ENCODE peak calls at places on chromosomes 3 and 15, in four cellular contexts. Z, Y, S and O are unnamed samples.

GRCh38 chr3:14057701-14058100 is 67.0 kb downstream of the CHCHD4 start:
- DNase-seq in Z (no peak), Y (no peak), S (no peak), O (no peak)

GRCh38 chr15:63288778-63289378 is 11.5 kb downstream of the APH1B start:
- DNase-seq in Z (peak), Y (peak), S (no peak), O (no peak)

GRCh38 chr15:39127151-39127815 is 453.6 kb upstream of the THBS1 start:
- DNase-seq in Z (no peak), Y (no peak), S (no peak), O (no peak)

GRCh38 chr3:97736928-97737327 is 27.6 kb upstream of the ARL6 start:
- DNase-seq in Z (no peak), Y (no peak), S (no peak), O (no peak)

GRCh38 chr3:193297421-193297820 is 56.4 kb downstream of the PLAAT1 start:
- DNase-seq in Z (no peak), Y (no peak), S (no peak), O (no peak)

GRCh38 chr3:129625071-129625874 is 18.8 kb upstream of the PLXND1 start:
- DNase-seq in Z (no peak), Y (no peak), S (peak), O (no peak)

GRCh38 chr3:42659451-42660130 is 6.1 kb downstream of the ZBTB47 start:
- DNase-seq in Z (no peak), Y (no peak), S (no peak), O (no peak)

GRCh38 chr15:98369081-98369716 is 279.1 kb upstream of the IGF1R start:
- DNase-seq in Z (no peak), Y (no peak), S (no peak), O (no peak)

GRCh38 chr3:182389041-182389815 is 404.1 kb upstream of the ATP11B start:
- DNase-seq in Z (no peak), Y (no peak), S (no peak), O (no peak)

GRCh38 chr15:31263751-31264533 is 62.7 kb upstream of the KLF13 start:
- DNase-seq in Z (no peak), Y (peak), S (peak), O (peak)